ENCODE peak calls at places on chromosomes 3 and 15, in nine cellular contexts. One of them, this sample, is unnamed.

GRCh38 chr3:20739814-20740213 is 553.8 kb upstream of the SGO1 start:
- DNase-seq in mucosa of descending colon: no peak
- DNase-seq in cardiac muscle cell: peak; percentile 6
- DNase-seq in WERI-Rb-1: no peak
- DNase-seq in OCI-LY7: peak; percentile 1
- DNase-seq in heart left ventricle: no peak
- DNase-seq in BJ: no peak
- DNase-seq in esophagus squamous epithelium: no peak
- DNase-seq in lung: no peak
- DNase-seq in this sample: no peak

GRCh38 chr3:46575577-46576222 is 9.6 kb upstream of the LRRC2 start:
- DNase-seq in mucosa of descending colon: no peak
- DNase-seq in cardiac muscle cell: no peak
- DNase-seq in WERI-Rb-1: no peak
- DNase-seq in OCI-LY7: no peak
- DNase-seq in heart left ventricle: no peak
- DNase-seq in BJ: no peak
- DNase-seq in esophagus squamous epithelium: no peak
- DNase-seq in lung: no peak
- DNase-seq in this sample: no peak

GRCh38 chr3:140537075-140537474 is 140.8 kb upstream of the TRIM42 start:
- DNase-seq in mucosa of descending colon: no peak
- DNase-seq in cardiac muscle cell: no peak
- DNase-seq in WERI-Rb-1: no peak
- DNase-seq in OCI-LY7: no peak
- DNase-seq in heart left ventricle: no peak
- DNase-seq in BJ: no peak
- DNase-seq in esophagus squamous epithelium: no peak
- DNase-seq in lung: no peak
- DNase-seq in this sample: no peak

GRCh38 chr15:35136552-35136951 is 51.5 kb upstream of the NANOGP8 start:
- DNase-seq in mucosa of descending colon: no peak
- DNase-seq in cardiac muscle cell: no peak
- DNase-seq in WERI-Rb-1: no peak
- DNase-seq in OCI-LY7: no peak
- DNase-seq in heart left ventricle: no peak
- DNase-seq in BJ: no peak
- DNase-seq in esophagus squamous epithelium: no peak
- DNase-seq in lung: no peak
- DNase-seq in this sample: no peak

GRCh38 chr15:32824777-32825176 is 107.0 kb downstream of the GREM1 start:
- DNase-seq in mucosa of descending colon: no peak
- DNase-seq in cardiac muscle cell: no peak
- DNase-seq in WERI-Rb-1: no peak
- DNase-seq in OCI-LY7: no peak
- DNase-seq in heart left ventricle: no peak
- DNase-seq in BJ: peak; percentile 78
- DNase-seq in esophagus squamous epithelium: no peak
- DNase-seq in lung: no peak
- DNase-seq in this sample: no peak

GRCh38 chr3:15023719-15024118 is 41.4 kb downstream of the MRPS25 start:
- DNase-seq in mucosa of descending colon: no peak
- DNase-seq in cardiac muscle cell: no peak
- DNase-seq in WERI-Rb-1: no peak
- DNase-seq in OCI-LY7: no peak
- DNase-seq in heart left ventricle: no peak
- DNase-seq in BJ: no peak
- DNase-seq in esophagus squamous epithelium: no peak
- DNase-seq in lung: no peak
- DNase-seq in this sample: no peak

GRCh38 chr3:142724682-142725351 is 983 bp downstream of the TRPC1 start:
- DNase-seq in mucosa of descending colon: peak; percentile 14
- DNase-seq in cardiac muscle cell: peak; percentile 74
- DNase-seq in WERI-Rb-1: peak; percentile 63
- DNase-seq in OCI-LY7: no peak
- DNase-seq in heart left ventricle: peak; percentile 44
- DNase-seq in BJ: no peak
- DNase-seq in esophagus squamous epithelium: no peak
- DNase-seq in lung: peak; percentile 29
- DNase-seq in this sample: no peak

GRCh38 chr3:146020969-146021368 is 140.0 kb downstream of the PLOD2 start:
- DNase-seq in mucosa of descending colon: no peak
- DNase-seq in cardiac muscle cell: no peak
- DNase-seq in WERI-Rb-1: no peak
- DNase-seq in OCI-LY7: no peak
- DNase-seq in heart left ventricle: no peak
- DNase-seq in BJ: no peak
- DNase-seq in esophagus squamous epithelium: no peak
- DNase-seq in lung: no peak
- DNase-seq in this sample: no peak

GRCh38 chr3:149808209-149808829 is 4.7 kb upstream of the RNF13 start:
- DNase-seq in mucosa of descending colon: peak; percentile 81
- DNase-seq in cardiac muscle cell: peak; percentile 76
- DNase-seq in WERI-Rb-1: peak; percentile 72
- DNase-seq in OCI-LY7: peak; percentile 76
- DNase-seq in heart left ventricle: peak; percentile 63
- DNase-seq in BJ: no peak
- DNase-seq in esophagus squamous epithelium: no peak
- DNase-seq in lung: peak; percentile 75
- DNase-seq in this sample: peak; percentile 63

GRCh38 chr3:18098960-18099587 is 326.1 kb downstream of the SATB1 start:
- DNase-seq in mucosa of descending colon: no peak
- DNase-seq in cardiac muscle cell: no peak
- DNase-seq in WERI-Rb-1: no peak
- DNase-seq in OCI-LY7: no peak
- DNase-seq in heart left ventricle: no peak
- DNase-seq in BJ: peak; percentile 69
- DNase-seq in esophagus squamous epithelium: no peak
- DNase-seq in lung: no peak
- DNase-seq in this sample: peak; percentile 46

GRCh38 chr15:80581976-80582375 is 113.1 kb upstream of the ABHD17C start:
- DNase-seq in mucosa of descending colon: no peak
- DNase-seq in cardiac muscle cell: no peak
- DNase-seq in WERI-Rb-1: no peak
- DNase-seq in OCI-LY7: no peak
- DNase-seq in heart left ventricle: no peak
- DNase-seq in BJ: no peak
- DNase-seq in esophagus squamous epithelium: no peak
- DNase-seq in lung: no peak
- DNase-seq in this sample: no peak

GRCh38 chr3:197258168-197258755 is 40.1 kb downstream of the DLG1 start:
- DNase-seq in mucosa of descending colon: no peak
- DNase-seq in cardiac muscle cell: no peak
- DNase-seq in WERI-Rb-1: no peak
- DNase-seq in OCI-LY7: no peak
- DNase-seq in heart left ventricle: no peak
- DNase-seq in BJ: no peak
- DNase-seq in esophagus squamous epithelium: no peak
- DNase-seq in lung: no peak
- DNase-seq in this sample: no peak

GRCh38 chr3:187954486-187955075 is 199.4 kb upstream of the LPP start:
- DNase-seq in mucosa of descending colon: no peak
- DNase-seq in cardiac muscle cell: no peak
- DNase-seq in WERI-Rb-1: no peak
- DNase-seq in OCI-LY7: no peak
- DNase-seq in heart left ventricle: no peak
- DNase-seq in BJ: no peak
- DNase-seq in esophagus squamous epithelium: no peak
- DNase-seq in lung: no peak
- DNase-seq in this sample: no peak

GRCh38 chr3:87318609-87319008 is 42.2 kb upstream of the POU1F1 start:
- DNase-seq in mucosa of descending colon: no peak
- DNase-seq in cardiac muscle cell: no peak
- DNase-seq in WERI-Rb-1: no peak
- DNase-seq in OCI-LY7: no peak
- DNase-seq in heart left ventricle: no peak
- DNase-seq in BJ: no peak
- DNase-seq in esophagus squamous epithelium: no peak
- DNase-seq in lung: no peak
- DNase-seq in this sample: no peak

GRCh38 chr15:34366271-34367043 is 539 bp downstream of the LPCAT4 start:
- DNase-seq in mucosa of descending colon: peak; percentile 88
- DNase-seq in cardiac muscle cell: peak; percentile 90
- DNase-seq in WERI-Rb-1: peak; percentile 80
- DNase-seq in OCI-LY7: peak; percentile 66
- DNase-seq in heart left ventricle: peak; percentile 69
- DNase-seq in BJ: no peak
- DNase-seq in esophagus squamous epithelium: no peak
- DNase-seq in lung: peak; percentile 63
- DNase-seq in this sample: no peak

GRCh38 chr3:5051772-5052171 is 70.3 kb upstream of the ARL8B start:
- DNase-seq in mucosa of descending colon: no peak
- DNase-seq in cardiac muscle cell: no peak
- DNase-seq in WERI-Rb-1: no peak
- DNase-seq in OCI-LY7: no peak
- DNase-seq in heart left ventricle: no peak
- DNase-seq in BJ: no peak
- DNase-seq in esophagus squamous epithelium: no peak
- DNase-seq in lung: no peak
- DNase-seq in this sample: no peak

GRCh38 chr3:42500909-42501308 is 1.5 kb upstream of the VIPR1 start:
- DNase-seq in mucosa of descending colon: no peak
- DNase-seq in cardiac muscle cell: no peak
- DNase-seq in WERI-Rb-1: no peak
- DNase-seq in OCI-LY7: no peak
- DNase-seq in heart left ventricle: peak; percentile 7
- DNase-seq in BJ: no peak
- DNase-seq in esophagus squamous epithelium: no peak
- DNase-seq in lung: no peak
- DNase-seq in this sample: no peak
- H3K4me3 ChIP-seq in mucosa of descending colon: no peak overlapping the region
- H3K4me3 ChIP-seq in cardiac muscle cell: peak overlapping the region; percentile 40
- H3K4me3 ChIP-seq in WERI-Rb-1: no peak overlapping the region
- H3K4me3 ChIP-seq in OCI-LY7: no peak overlapping the region
- H3K4me3 ChIP-seq in heart left ventricle: no peak overlapping the region
- H3K4me3 ChIP-seq in BJ: no peak overlapping the region
- H3K4me3 ChIP-seq in esophagus squamous epithelium: no peak overlapping the region
- H3K4me3 ChIP-seq in lung: no peak overlapping the region
- H3K4me3 ChIP-seq in this sample: no peak overlapping the region

DNA sequence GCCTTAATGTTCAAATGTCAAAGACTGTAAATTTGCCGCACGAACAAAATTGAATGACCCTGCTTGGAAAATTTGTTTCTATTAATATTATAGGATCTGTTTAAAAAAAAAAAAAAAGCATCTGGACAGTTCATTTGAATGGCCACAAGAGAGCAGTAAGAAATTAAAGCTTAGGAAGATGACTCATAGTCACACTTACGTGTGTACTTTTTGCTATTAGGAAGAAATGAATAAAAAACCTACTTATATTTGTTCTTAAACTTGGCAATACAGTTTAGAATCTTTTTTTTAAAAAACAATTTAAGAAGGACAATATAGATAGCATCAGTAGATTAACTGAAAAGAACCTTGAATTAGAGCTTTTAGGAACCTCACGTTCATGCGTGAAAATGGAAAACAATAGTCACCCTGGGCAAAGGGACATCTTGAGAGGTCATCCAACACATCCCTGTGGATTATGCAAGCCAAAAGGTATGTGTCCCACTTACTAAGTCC is 621.8 kb downstream of the MECOM start:
- DNase-seq in mucosa of descending colon: no peak
- DNase-seq in cardiac muscle cell: peak; percentile 25
- DNase-seq in WERI-Rb-1: no peak
- DNase-seq in OCI-LY7: no peak
- DNase-seq in heart left ventricle: no peak
- DNase-seq in BJ: peak; percentile 28
- DNase-seq in esophagus squamous epithelium: no peak
- DNase-seq in lung: no peak
- DNase-seq in this sample: peak; percentile 35
- TF ChIP-seq CTCF in mucosa of descending colon: no peak
- TF ChIP-seq CTCF in cardiac muscle cell: peak; percentile 64
- TF ChIP-seq CTCF in WERI-Rb-1: peak; percentile 6
- TF ChIP-seq CTCF in OCI-LY7: peak; percentile 62
- TF ChIP-seq CTCF in heart left ventricle: peak; percentile 54
- TF ChIP-seq CTCF in BJ: peak; percentile 59
- TF ChIP-seq CTCF in esophagus squamous epithelium: peak; percentile 51
- TF ChIP-seq CTCF in lung: peak; percentile 5
- TF ChIP-seq CTCF in this sample: peak; percentile 23

GRCh38 chr3:134373278-134373941 is 837 bp downstream of the AMOTL2 start:
- DNase-seq in mucosa of descending colon: peak; percentile 79
- DNase-seq in cardiac muscle cell: peak; percentile 93
- DNase-seq in WERI-Rb-1: peak; percentile 76
- DNase-seq in OCI-LY7: no peak
- DNase-seq in heart left ventricle: peak; percentile 89
- DNase-seq in BJ: no peak
- DNase-seq in esophagus squamous epithelium: no peak
- DNase-seq in lung: peak; percentile 87
- DNase-seq in this sample: peak; percentile 68

GRCh38 chr3:134371542-134372324 is 2.5 kb downstream of the AMOTL2 start:
- DNase-seq in mucosa of descending colon: no peak
- DNase-seq in cardiac muscle cell: no peak
- DNase-seq in WERI-Rb-1: no peak
- DNase-seq in OCI-LY7: no peak
- DNase-seq in heart left ventricle: peak; percentile 16
- DNase-seq in BJ: no peak
- DNase-seq in esophagus squamous epithelium: no peak
- DNase-seq in lung: no peak
- DNase-seq in this sample: no peak

GRCh38 chr3:134370611-134371451 is 3.4 kb downstream of the AMOTL2 start:
- DNase-seq in mucosa of descending colon: no peak
- DNase-seq in cardiac muscle cell: no peak
- DNase-seq in WERI-Rb-1: no peak
- DNase-seq in OCI-LY7: no peak
- DNase-seq in heart left ventricle: no peak
- DNase-seq in BJ: no peak
- DNase-seq in esophagus squamous epithelium: no peak
- DNase-seq in lung: no peak
- DNase-seq in this sample: no peak

GRCh38 chr3:134373942-134374790 is at the start of gene AMOTL2:
- DNase-seq in mucosa of descending colon: peak; percentile 77
- DNase-seq in cardiac muscle cell: peak; percentile 96
- DNase-seq in WERI-Rb-1: peak; percentile 91
- DNase-seq in OCI-LY7: no peak
- DNase-seq in heart left ventricle: peak; percentile 92
- DNase-seq in BJ: peak; percentile 86
- DNase-seq in esophagus squamous epithelium: no peak
- DNase-seq in lung: peak; percentile 92
- DNase-seq in this sample: peak; percentile 89

GRCh38 chr3:134372405-134373277 is 1.6 kb downstream of the AMOTL2 start:
- DNase-seq in mucosa of descending colon: no peak
- DNase-seq in cardiac muscle cell: no peak
- DNase-seq in WERI-Rb-1: no peak
- DNase-seq in OCI-LY7: no peak
- DNase-seq in heart left ventricle: no peak
- DNase-seq in BJ: no peak
- DNase-seq in esophagus squamous epithelium: no peak
- DNase-seq in lung: no peak
- DNase-seq in this sample: no peak
- H3K4me3 ChIP-seq in mucosa of descending colon: no peak overlapping the region
- H3K4me3 ChIP-seq in cardiac muscle cell: peak overlapping the region; percentile 45
- H3K4me3 ChIP-seq in WERI-Rb-1: peak overlapping the region; percentile 57
- H3K4me3 ChIP-seq in OCI-LY7: no peak overlapping the region
- H3K4me3 ChIP-seq in heart left ventricle: peak overlapping the region; percentile 79
- H3K4me3 ChIP-seq in BJ: peak overlapping the region; percentile 97
- H3K4me3 ChIP-seq in esophagus squamous epithelium: peak overlapping the region; percentile 64
- H3K4me3 ChIP-seq in lung: peak overlapping the region; percentile 82
- H3K4me3 ChIP-seq in this sample: peak overlapping the region; percentile 95

DNA sequence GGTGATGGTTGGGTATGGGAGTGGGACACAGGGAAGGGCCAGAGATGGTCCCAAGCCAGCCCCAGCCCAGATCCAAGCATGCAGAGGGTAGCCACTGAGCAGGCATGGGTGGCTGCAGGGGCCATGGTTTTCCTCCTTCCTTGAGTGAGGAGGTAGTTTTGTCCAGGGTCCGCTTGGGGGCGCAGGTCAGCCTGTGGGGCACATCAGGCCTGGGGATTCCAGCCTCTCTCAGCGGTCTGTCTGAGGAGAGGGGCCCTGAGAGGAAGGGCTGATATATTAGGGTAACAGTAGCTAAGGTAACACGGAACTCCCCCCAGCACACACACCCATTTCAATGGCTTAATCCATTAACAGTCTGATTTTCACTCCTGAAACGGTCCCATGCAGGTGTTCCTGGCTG is 22.7 kb upstream of the LCTL start:
- DNase-seq in mucosa of descending colon: no peak
- DNase-seq in cardiac muscle cell: peak; percentile 48
- DNase-seq in WERI-Rb-1: no peak
- DNase-seq in OCI-LY7: peak; percentile 17
- DNase-seq in heart left ventricle: no peak
- DNase-seq in BJ: no peak
- DNase-seq in esophagus squamous epithelium: no peak
- DNase-seq in lung: no peak
- DNase-seq in this sample: no peak
- TF ChIP-seq CTCF in mucosa of descending colon: no peak
- TF ChIP-seq CTCF in cardiac muscle cell: peak; percentile 25
- TF ChIP-seq CTCF in WERI-Rb-1: no peak
- TF ChIP-seq CTCF in OCI-LY7: peak; percentile 59
- TF ChIP-seq CTCF in heart left ventricle: no peak
- TF ChIP-seq CTCF in BJ: peak; percentile 13
- TF ChIP-seq CTCF in esophagus squamous epithelium: no peak
- TF ChIP-seq CTCF in lung: no peak
- TF ChIP-seq CTCF in this sample: no peak

This sample was measured in HFF-Myc.